ENCODE peak calls at places on chromosomes 1 and 21, in eight cellular contexts. One of them, this sample, is unnamed.

GRCh38 chr1:64163972-64164371 is 39.5 kb upstream of the UBE2U start:
- DNase-seq in fibroblast of the conjunctiva: no peak
- DNase-seq in T-helper 2 cell: no peak
- DNase-seq in lung: no peak
- DNase-seq in stromal cell of bone marrow: peak; percentile 54
- DNase-seq in nucleus accumbens: no peak
- DNase-seq in GM04503: peak; percentile 19
- DNase-seq in stimulated activated CD8-positive, alpha-beta memory T cell treated with anti-CD3 and anti-CD28 coated beads, Interleukin-7, amount 100 ng/mL, for 4 hours: no peak
- DNase-seq in this sample: peak; percentile 30

GRCh38 chr1:4072754-4073153 is 172.7 kb upstream of the C1orf174 start:
- DNase-seq in fibroblast of the conjunctiva: no peak
- DNase-seq in T-helper 2 cell: no peak
- DNase-seq in lung: no peak
- DNase-seq in stromal cell of bone marrow: no peak
- DNase-seq in nucleus accumbens: no peak
- DNase-seq in GM04503: no peak
- DNase-seq in stimulated activated CD8-positive, alpha-beta memory T cell treated with anti-CD3 and anti-CD28 coated beads, Interleukin-7, amount 100 ng/mL, for 4 hours: no peak
- DNase-seq in this sample: no peak

GRCh38 chr1:1013105-1013921 is at the start of gene ISG15:
- DNase-seq in fibroblast of the conjunctiva: peak; percentile 68
- DNase-seq in T-helper 2 cell: peak; percentile 85
- DNase-seq in lung: peak; percentile 90
- DNase-seq in stromal cell of bone marrow: peak; percentile 82
- DNase-seq in nucleus accumbens: peak; percentile 44
- DNase-seq in GM04503: peak; percentile 55
- DNase-seq in stimulated activated CD8-positive, alpha-beta memory T cell treated with anti-CD3 and anti-CD28 coated beads, Interleukin-7, amount 100 ng/mL, for 4 hours: peak; percentile 81
- DNase-seq in this sample: peak; percentile 93

GRCh38 chr1:161115132-161115711 is 2.6 kb downstream of the PFDN2 start:
- DNase-seq in fibroblast of the conjunctiva: peak; percentile 93
- DNase-seq in T-helper 2 cell: no peak
- DNase-seq in lung: no peak
- DNase-seq in stromal cell of bone marrow: no peak
- DNase-seq in nucleus accumbens: no peak
- DNase-seq in GM04503: no peak
- DNase-seq in stimulated activated CD8-positive, alpha-beta memory T cell treated with anti-CD3 and anti-CD28 coated beads, Interleukin-7, amount 100 ng/mL, for 4 hours: peak; percentile 34
- DNase-seq in this sample: peak; percentile 99

GRCh38 chr1:54777011-54777410 is 12.7 kb upstream of the PARS2 start:
- DNase-seq in fibroblast of the conjunctiva: no peak
- DNase-seq in T-helper 2 cell: no peak
- DNase-seq in lung: no peak
- DNase-seq in stromal cell of bone marrow: no peak
- DNase-seq in nucleus accumbens: no peak
- DNase-seq in GM04503: no peak
- DNase-seq in stimulated activated CD8-positive, alpha-beta memory T cell treated with anti-CD3 and anti-CD28 coated beads, Interleukin-7, amount 100 ng/mL, for 4 hours: no peak
- DNase-seq in this sample: no peak

GRCh38 chr1:20361805-20362381 is 71.2 kb downstream of the VWA5B1 start:
- DNase-seq in fibroblast of the conjunctiva: no peak
- DNase-seq in T-helper 2 cell: no peak
- DNase-seq in lung: peak; percentile 51
- DNase-seq in stromal cell of bone marrow: no peak
- DNase-seq in nucleus accumbens: peak; percentile 31
- DNase-seq in GM04503: no peak
- DNase-seq in stimulated activated CD8-positive, alpha-beta memory T cell treated with anti-CD3 and anti-CD28 coated beads, Interleukin-7, amount 100 ng/mL, for 4 hours: no peak
- DNase-seq in this sample: peak; percentile 66

GRCh38 chr1:2890221-2890850 is 88.8 kb upstream of the TTC34 start:
- DNase-seq in fibroblast of the conjunctiva: no peak
- DNase-seq in T-helper 2 cell: no peak
- DNase-seq in lung: no peak
- DNase-seq in stromal cell of bone marrow: no peak
- DNase-seq in nucleus accumbens: no peak
- DNase-seq in GM04503: no peak
- DNase-seq in stimulated activated CD8-positive, alpha-beta memory T cell treated with anti-CD3 and anti-CD28 coated beads, Interleukin-7, amount 100 ng/mL, for 4 hours: no peak
- DNase-seq in this sample: no peak

GRCh38 chr21:45528028-45528705 is 14.1 kb downstream of the SLC19A1 start:
- DNase-seq in fibroblast of the conjunctiva: no peak
- DNase-seq in T-helper 2 cell: no peak
- DNase-seq in lung: no peak
- DNase-seq in stromal cell of bone marrow: no peak
- DNase-seq in nucleus accumbens: no peak
- DNase-seq in GM04503: no peak
- DNase-seq in stimulated activated CD8-positive, alpha-beta memory T cell treated with anti-CD3 and anti-CD28 coated beads, Interleukin-7, amount 100 ng/mL, for 4 hours: no peak
- DNase-seq in this sample: no peak

GRCh38 chr1:214549604-214550338 is 1.6 kb downstream of the PTPN14 start:
- DNase-seq in fibroblast of the conjunctiva: no peak
- DNase-seq in T-helper 2 cell: no peak
- DNase-seq in lung: no peak
- DNase-seq in stromal cell of bone marrow: peak; percentile 38
- DNase-seq in nucleus accumbens: no peak
- DNase-seq in GM04503: no peak
- DNase-seq in stimulated activated CD8-positive, alpha-beta memory T cell treated with anti-CD3 and anti-CD28 coated beads, Interleukin-7, amount 100 ng/mL, for 4 hours: no peak
- DNase-seq in this sample: peak; percentile 74

This sample was measured in ELR.